ENCODE peak calls at places on chromosomes 5 and 9, in eight cellular contexts. R, X, Z, Q, U, K, O and C are unnamed samples.

GRCh38 chr5:29654990-29655389 is 1538.5 kb upstream of the CDH6 start:
- DNase-seq in R (no peak), X (no peak), Z (no peak), Q (no peak), U (no peak), K (no peak), O (no peak), C (no peak)

GRCh38 chr5:1137567-1138444 is 25.9 kb upstream of the SLC12A7 start:
- DNase-seq in R (no peak), X (no peak), Z (peak; percentile 36), Q (no peak), U (no peak), K (peak; percentile 52), O (no peak), C (no peak)

GRCh38 chr5:79924936-79925893 is 65.8 kb downstream of the MTX3 start:
- DNase-seq in R (peak; percentile 5), X (peak; percentile 18), Z (no peak), Q (peak; percentile 23), U (peak; percentile 39), K (no peak), O (no peak), C (peak; percentile 59)

GRCh38 chr5:149452665-149453617 is 73.8 kb upstream of the IL17B start:
- DNase-seq in R (no peak), X (peak; percentile 92), Z (peak; percentile 82), Q (no peak), U (peak; percentile 83), K (peak; percentile 53), O (peak; percentile 93), C (peak; percentile 97)

GRCh38 chr5:109863752-109864151 is 174.0 kb downstream of the MAN2A1 start:
- DNase-seq in R (no peak), X (no peak), Z (no peak), Q (no peak), U (no peak), K (no peak), O (no peak), C (peak; percentile 35)

GRCh38 chr5:95858661-95859326 is 36.3 kb upstream of the GLRX start:
- DNase-seq in R (peak; percentile 87), X (peak; percentile 99), Z (peak; percentile 99), Q (peak; percentile 85), U (peak; percentile 98), K (peak; percentile 87), O (peak; percentile 97), C (peak; percentile 98)

GRCh38 chr5:142826741-142827492 is 56.7 kb downstream of the ARHGAP26 start:
- DNase-seq in R (no peak), X (peak; percentile 66), Z (peak; percentile 96), Q (no peak), U (no peak), K (no peak), O (peak; percentile 65), C (peak; percentile 51)

GRCh38 chr5:120358949-120359348 is 105.2 kb upstream of the PRR16 start:
- DNase-seq in R (no peak), X (no peak), Z (no peak), Q (no peak), U (no peak), K (no peak), O (no peak), C (no peak)

GRCh38 chr5:14250094-14250777 is 107.1 kb downstream of the TRIO start:
- DNase-seq in R (no peak), X (peak; percentile 61), Z (peak; percentile 78), Q (no peak), U (peak; percentile 38), K (peak; percentile 43), O (no peak), C (peak; percentile 69)

GRCh38 chr9:71079451-71079850 is 42.0 kb downstream of the TRPM3 start:
- DNase-seq in R (no peak), X (peak; percentile 41), Z (no peak), Q (no peak), U (peak; percentile 67), K (no peak), O (peak; percentile 6), C (peak; percentile 73)

GRCh38 chr9:101028346-101029299 is at the start of gene PLPPR1:
- DNase-seq in R (no peak), X (no peak), Z (peak; percentile 30), Q (no peak), U (no peak), K (no peak), O (peak; percentile 30), C (peak; percentile 24)

GRCh38 chr5:181176258-181176952 is 28.6 kb downstream of the TRIM7 start:
- DNase-seq in R (no peak), X (no peak), Z (no peak), Q (no peak), U (no peak), K (no peak), O (no peak), C (no peak)

GRCh38 chr5:23035555-23036090 is 182.5 kb upstream of the CDH12 start:
- DNase-seq in R (no peak), X (no peak), Z (no peak), Q (no peak), U (no peak), K (no peak), O (no peak), C (no peak)

GRCh38 chr5:159451197-159452052 is 121.1 kb upstream of the IL12B start:
- DNase-seq in R (no peak), X (peak; percentile 94), Z (peak; percentile 91), Q (no peak), U (peak; percentile 93), K (peak; percentile 72), O (peak; percentile 93), C (peak; percentile 95)

GRCh38 chr5:176836811-176837706 is 26.7 kb downstream of the UNC5A start:
- DNase-seq in R (no peak), X (no peak), Z (no peak), Q (no peak), U (no peak), K (no peak), O (no peak), C (no peak)

GRCh38 chr5:98163796-98164493 is 609.5 kb upstream of the RGMB start:
- DNase-seq in R (no peak), X (no peak), Z (no peak), Q (no peak), U (no peak), K (no peak), O (no peak), C (no peak)

GRCh38 chr5:77768978-77769377 is 7.2 kb downstream of the TBCA start:
- DNase-seq in R (no peak), X (no peak), Z (no peak), Q (no peak), U (no peak), K (no peak), O (no peak), C (peak; percentile 58)

GRCh38 chr9:72635197-72635596 is 113.8 kb downstream of the TMC1 start:
- DNase-seq in R (no peak), X (no peak), Z (no peak), Q (no peak), U (no peak), K (no peak), O (no peak), C (no peak)

GRCh38 chr9:109424618-109425017 is 73.5 kb downstream of the PTPN3 start:
- DNase-seq in R (no peak), X (no peak), Z (no peak), Q (no peak), U (no peak), K (no peak), O (no peak), C (no peak)

GRCh38 chr9:93307468-93308157 is 123.7 kb downstream of the WNK2 start:
- DNase-seq in R (no peak), X (no peak), Z (no peak), Q (no peak), U (no peak), K (no peak), O (no peak), C (no peak)

GRCh38 chr5:155049569-155050383 is 36.2 kb downstream of the KIF4B start:
- DNase-seq in R (no peak), X (no peak), Z (peak; percentile 3), Q (no peak), U (no peak), K (no peak), O (no peak), C (no peak)

GRCh38 chr5:12837592-12837991 is 933.3 kb upstream of the CTNND2 start:
- DNase-seq in R (no peak), X (no peak), Z (no peak), Q (no peak), U (no peak), K (no peak), O (no peak), C (no peak)

GRCh38 chr9:88173378-88173999 is 35.2 kb upstream of the SPATA31C2 start:
- DNase-seq in R (peak; percentile 33), X (peak; percentile 59), Z (peak; percentile 86), Q (peak; percentile 53), U (peak; percentile 67), K (peak; percentile 19), O (peak; percentile 63), C (peak; percentile 80)

GRCh38 chr9:131854334-131854733 is 114.5 kb upstream of the RAPGEF1 start:
- DNase-seq in R (no peak), X (no peak), Z (no peak), Q (no peak), U (peak; percentile 39), K (no peak), O (no peak), C (peak; percentile 6)

GRCh38 chr5:148012806-148013205 is 51.0 kb upstream of the SPINK5 start:
- DNase-seq in R (no peak), X (no peak), Z (no peak), Q (no peak), U (no peak), K (no peak), O (no peak), C (no peak)

GRCh38 chr5:179309751-179310320 is 35.4 kb downstream of the ADAMTS2 start:
- DNase-seq in R (no peak), X (no peak), Z (no peak), Q (no peak), U (no peak), K (no peak), O (no peak), C (no peak)

GRCh38 chr5:124402144-124402581 is 344.3 kb downstream of the ZNF608 start:
- DNase-seq in R (no peak), X (no peak), Z (peak; percentile 100), Q (no peak), U (peak; percentile 96), K (peak; percentile 29), O (peak; percentile 24), C (peak; percentile 56)

GRCh38 chr5:147673276-147673675 is 109.3 kb downstream of the JAKMIP2 start:
- DNase-seq in R (no peak), X (no peak), Z (no peak), Q (no peak), U (no peak), K (no peak), O (no peak), C (no peak)